ENCODE peak calls at places on chromosomes 5 and 9, in nine cellular contexts. I is tibial nerve, Y is psoas muscle, B is heart left ventricle, O is PC-3, U is fibroblast of pulmonary artery, D is bronchial epithelial cell, V is astrocyte of the spinal cord, T is ovary. C is an unnamed sample.

GRCh38 chr9:93397664-93398381 is 53.7 kb upstream of the FAM120A start:
- DNase-seq in I (no peak), Y (no peak), B (no peak), O (peak), U (peak), D (peak), V (no peak), T (no peak), C (peak)

GRCh38 chr9:128082173-128082572 is 14.1 kb downstream of the SLC25A25 start:
- DNase-seq in I (no peak), Y (no peak), B (no peak), O (peak), U (no peak), D (peak), V (no peak), T (no peak), C (peak)

GRCh38 chr9:26426732-26427131 is 465.9 kb downstream of the CAAP1 start:
- DNase-seq in I (no peak), Y (no peak), B (no peak), O (no peak), U (no peak), D (no peak), V (no peak), T (no peak), C (no peak)

GRCh38 chr5:66680227-66680626 is 84.0 kb downstream of the MAST4 start:
- DNase-seq in I (no peak), Y (no peak), B (no peak), O (no peak), U (no peak), D (no peak), V (no peak), T (no peak), C (no peak)

GRCh38 chr9:110135858-110136257 is 72.1 kb downstream of the C9orf152 start:
- DNase-seq in I (no peak), Y (no peak), B (no peak), O (peak), U (no peak), D (no peak), V (no peak), T (no peak), C (no peak)

GRCh38 chr9:94867281-94867841 is 140.9 kb downstream of the AOPEP start:
- DNase-seq in I (peak), Y (peak), B (peak), O (peak), U (peak), D (peak), V (peak), T (peak), C (peak)

GRCh38 chr9:98081477-98082219 is 25.1 kb downstream of the NANS start:
- DNase-seq in I (no peak), Y (no peak), B (no peak), O (peak), U (peak), D (peak), V (no peak), T (no peak), C (peak)

GRCh38 chr9:113653746-113654604 is 190.4 kb downstream of the RGS3 start:
- DNase-seq in I (no peak), Y (no peak), B (no peak), O (no peak), U (no peak), D (no peak), V (no peak), T (no peak), C (no peak)

GRCh38 chr9:127162046-127162445 is 39.6 kb upstream of the ANGPTL2 start:
- DNase-seq in I (no peak), Y (no peak), B (peak), O (peak), U (no peak), D (no peak), V (no peak), T (peak), C (peak)

GRCh38 chr9:134781895-134782294 is 98.7 kb upstream of the FCN2 start:
- DNase-seq in I (no peak), Y (no peak), B (no peak), O (no peak), U (no peak), D (no peak), V (no peak), T (no peak), C (no peak)

GRCh38 chr9:94576131-94576530 is 17.5 kb downstream of the FBP2 start:
- DNase-seq in I (no peak), Y (no peak), B (no peak), O (no peak), U (no peak), D (no peak), V (no peak), T (no peak), C (no peak)

GRCh38 chr9:89732952-89733349 is 128.1 kb downstream of the GADD45G start:
- DNase-seq in I (no peak), Y (no peak), B (no peak), O (no peak), U (no peak), D (no peak), V (no peak), T (peak), C (no peak)

GRCh38 chr9:89731262-89731980 is 126.6 kb downstream of the GADD45G start:
- DNase-seq in I (no peak), Y (no peak), B (no peak), O (no peak), U (no peak), D (no peak), V (no peak), T (no peak), C (no peak)

GRCh38 chr9:89732295-89732951 is 127.6 kb downstream of the GADD45G start:
- DNase-seq in I (no peak), Y (no peak), B (no peak), O (peak), U (peak), D (peak), V (no peak), T (peak), C (peak)

GRCh38 chr9:89730715-89731114 is 125.9 kb downstream of the GADD45G start:
- DNase-seq in I (no peak), Y (no peak), B (no peak), O (no peak), U (no peak), D (no peak), V (no peak), T (peak), C (no peak)

GRCh38 chr9:89729954-89730530 is 125.2 kb downstream of the GADD45G start:
- DNase-seq in I (no peak), Y (no peak), B (no peak), O (no peak), U (no peak), D (no peak), V (no peak), T (no peak), C (no peak)
- H3K4me3 ChIP-seq in I (no peak), Y (no peak), B (no peak), O (no peak), U (no peak), D (no peak), V (no peak), T (no peak), C (no peak)

GRCh38 chr5:123371575-123372179 is 51.5 kb downstream of the CEP120 start:
- DNase-seq in I (peak), Y (peak), B (peak), O (peak), U (peak), D (peak), V (no peak), T (peak), C (peak)
- TF ChIP-seq CTCF in I (peak), Y (peak), B (peak), O (peak), U (peak), D (peak), V (peak), T (no peak), C (peak)

GRCh38 chr5:134551891-134552290 is 26.4 kb downstream of the JADE2 start:
- DNase-seq in I (no peak), Y (no peak), B (no peak), O (peak), U (no peak), D (peak), V (peak), T (no peak), C (peak)

GRCh38 chr5:134547999-134548626 is 22.6 kb downstream of the JADE2 start:
- DNase-seq in I (no peak), Y (no peak), B (no peak), O (no peak), U (no peak), D (no peak), V (no peak), T (no peak), C (no peak)

GRCh38 chr5:134552301-134552700 is 26.8 kb downstream of the JADE2 start:
- DNase-seq in I (no peak), Y (no peak), B (peak), O (peak), U (peak), D (peak), V (peak), T (peak), C (peak)

GRCh38 chr5:134549714-134550113 is 24.2 kb downstream of the JADE2 start:
- DNase-seq in I (no peak), Y (no peak), B (no peak), O (peak), U (peak), D (peak), V (peak), T (no peak), C (peak)

DNA sequence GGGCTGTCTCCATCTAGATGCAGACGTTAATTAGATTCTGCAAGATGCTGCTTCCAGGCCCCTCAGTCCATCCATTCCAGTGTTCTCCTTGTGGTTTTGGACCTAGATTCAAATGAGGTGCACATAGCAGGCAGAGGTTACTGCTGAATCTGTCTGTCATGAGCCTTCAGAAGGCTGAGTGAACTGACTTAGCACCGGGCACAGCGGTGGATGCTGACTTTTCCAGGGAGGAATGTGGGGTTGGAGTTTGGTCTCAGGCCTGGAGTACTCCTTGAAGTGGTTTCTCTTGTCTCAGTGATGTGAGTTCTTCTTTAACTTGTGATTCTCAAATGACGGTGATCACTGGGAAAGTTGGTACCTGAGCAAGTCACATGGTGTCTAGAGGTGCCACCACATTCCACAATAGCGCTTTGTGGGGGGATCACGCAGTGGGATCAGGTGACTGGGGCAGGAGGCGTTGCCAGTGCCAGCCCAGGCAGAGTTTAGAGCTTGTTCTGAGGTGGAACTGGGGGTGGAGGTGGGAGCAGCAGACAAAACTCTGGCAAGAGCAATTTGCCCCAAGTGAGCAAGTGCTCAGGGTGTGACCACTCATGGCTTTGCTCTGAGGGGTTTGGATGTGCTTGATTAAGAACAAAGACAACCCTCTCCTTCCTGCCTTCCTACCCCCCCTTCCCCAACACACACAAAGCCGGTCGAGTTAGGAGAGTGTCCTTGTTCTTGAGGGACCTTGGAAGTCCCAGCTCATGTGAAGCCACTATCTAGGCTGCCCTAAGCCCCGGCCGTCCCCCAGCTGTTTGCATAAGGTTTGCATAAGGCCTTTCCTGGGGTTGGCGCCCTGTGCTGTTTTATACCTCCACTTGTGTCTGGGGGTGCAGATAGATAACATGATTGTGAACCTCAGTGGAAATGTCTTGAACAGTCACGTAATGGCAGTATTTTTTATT is 25.1 kb downstream of the JADE2 start:
- DNase-seq in I (no peak), Y (no peak), B (no peak), O (no peak), U (no peak), D (no peak), V (peak), T (no peak), C (no peak)
- H3K4me3 ChIP-seq in I (no peak), Y (no peak), B (no peak), O (no peak), U (no peak), D (no peak), V (no peak), T (no peak), C (no peak)

DNA sequence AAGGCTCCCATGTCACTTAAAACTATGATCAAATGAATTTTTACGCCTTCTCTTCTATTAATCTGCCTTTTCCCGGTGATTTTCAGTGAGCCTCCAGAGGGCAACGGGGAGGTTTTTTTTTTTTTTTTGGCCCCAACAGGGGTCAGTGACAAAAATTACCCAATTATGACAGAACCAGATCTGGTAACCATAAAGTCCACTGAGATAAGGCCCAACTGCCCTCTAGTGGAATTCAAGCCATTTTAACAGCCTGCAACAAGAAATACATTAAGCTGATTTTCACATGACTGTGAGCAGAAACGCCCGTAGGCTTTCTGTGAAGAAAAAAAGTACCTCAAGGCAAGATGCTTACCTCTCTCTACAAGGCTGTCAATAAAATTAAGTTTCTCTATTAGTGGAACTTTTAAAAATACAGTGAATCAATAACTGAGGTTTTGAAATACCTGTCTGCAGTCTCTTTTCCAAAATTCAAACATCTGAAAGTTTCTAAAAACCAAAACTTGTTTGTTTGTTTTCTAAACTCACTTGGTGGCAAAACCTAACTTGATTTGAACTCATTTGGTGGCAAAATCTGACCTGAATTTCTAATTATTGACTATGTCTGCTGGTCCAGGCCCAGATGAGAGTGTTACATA is 49.7 kb upstream of the FST start:
- DNase-seq in I (no peak), Y (no peak), B (no peak), O (peak), U (peak), D (peak), V (peak), T (no peak), C (peak)
- TF ChIP-seq CTCF in I (peak), Y (peak), B (peak), O (peak), U (peak), D (peak), V (peak), T (no peak), C (peak)

DNA sequence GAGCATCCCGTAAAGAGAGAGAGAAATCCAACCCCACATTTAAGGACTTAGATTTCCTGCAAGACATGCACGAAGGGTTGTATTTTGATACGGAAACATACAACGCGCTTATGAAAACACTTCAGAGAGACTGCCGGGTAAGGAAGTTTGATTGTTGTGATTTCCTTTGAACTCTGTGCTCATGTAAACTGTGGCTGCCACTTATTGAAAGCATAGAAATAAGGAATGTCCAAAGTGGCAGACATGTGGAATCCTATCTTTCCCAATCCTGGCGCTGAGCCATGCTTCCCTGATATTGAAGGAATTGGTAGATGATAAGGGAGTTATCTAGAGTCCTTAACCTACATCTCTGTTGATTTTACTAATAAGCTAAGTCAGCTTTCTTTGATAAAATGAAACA is 119.4 kb downstream of the PRKACG start:
- DNase-seq in I (no peak), Y (no peak), B (no peak), O (no peak), U (no peak), D (no peak), V (no peak), T (no peak), C (no peak)
- H3K4me3 ChIP-seq in I (no peak), Y (no peak), B (no peak), O (no peak), U (no peak), D (no peak), V (no peak), T (no peak), C (no peak)

DNA sequence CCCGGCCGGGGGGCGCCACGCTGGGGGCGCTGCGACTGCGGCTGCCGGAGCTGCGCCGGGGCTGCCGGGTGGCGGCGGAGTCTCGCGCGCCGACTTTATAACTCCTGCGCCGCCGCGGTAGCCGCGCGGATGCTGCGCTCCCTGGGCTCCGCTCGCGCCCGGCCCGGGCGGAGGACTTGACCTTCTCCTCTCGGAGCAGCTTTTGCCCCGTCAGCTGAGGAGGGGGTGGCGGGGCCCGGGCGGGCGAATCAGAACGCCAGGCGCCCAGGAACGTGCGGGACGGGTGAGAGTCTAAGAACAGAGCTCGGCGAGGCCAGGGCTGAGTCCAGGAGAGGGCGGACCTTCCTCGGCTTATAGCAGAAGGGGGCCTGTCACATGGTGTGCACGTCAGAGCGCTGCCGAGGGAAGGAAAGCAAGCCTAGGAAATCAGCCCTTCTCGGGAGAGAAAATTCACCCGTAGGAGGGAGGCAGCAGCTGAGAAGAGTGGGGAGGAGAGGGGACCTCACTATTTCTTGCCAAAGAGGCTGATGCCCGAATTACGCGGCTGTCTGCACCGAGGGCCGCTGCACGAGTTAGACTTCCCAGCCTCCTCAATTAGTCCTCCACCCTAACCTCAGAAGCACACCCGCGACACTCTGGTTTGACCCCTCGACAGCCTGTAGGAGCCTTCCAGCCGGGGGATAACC is at the start of gene FOXD1:
- DNase-seq in I (peak), Y (peak), B (peak), O (peak), U (peak), D (peak), V (peak), T (peak), C (peak)
- TF ChIP-seq CTCF in I (no peak), Y (no peak), B (no peak), O (no peak), U (no peak), D (no peak), V (peak), T (no peak), C (no peak)

GRCh38 chr9:137028281-137029057 is 432 bp upstream of the ABCA2 start:
- DNase-seq in I (no peak), Y (peak), B (peak), O (peak), U (peak), D (peak), V (no peak), T (no peak), C (peak)

GRCh38 chr9:137030528-137030927 is 1.4 kb downstream of the FUT7 start:
- DNase-seq in I (no peak), Y (peak), B (no peak), O (no peak), U (no peak), D (no peak), V (no peak), T (no peak), C (no peak)

GRCh38 chr9:137028013-137028280 is at the start of gene ABCA2:
- DNase-seq in I (no peak), Y (no peak), B (no peak), O (no peak), U (peak), D (no peak), V (no peak), T (peak), C (no peak)

GRCh38 chr9:137030006-137030405 is 1.9 kb downstream of the FUT7 start:
- DNase-seq in I (no peak), Y (peak), B (no peak), O (no peak), U (no peak), D (no peak), V (no peak), T (no peak), C (no peak)

DNA sequence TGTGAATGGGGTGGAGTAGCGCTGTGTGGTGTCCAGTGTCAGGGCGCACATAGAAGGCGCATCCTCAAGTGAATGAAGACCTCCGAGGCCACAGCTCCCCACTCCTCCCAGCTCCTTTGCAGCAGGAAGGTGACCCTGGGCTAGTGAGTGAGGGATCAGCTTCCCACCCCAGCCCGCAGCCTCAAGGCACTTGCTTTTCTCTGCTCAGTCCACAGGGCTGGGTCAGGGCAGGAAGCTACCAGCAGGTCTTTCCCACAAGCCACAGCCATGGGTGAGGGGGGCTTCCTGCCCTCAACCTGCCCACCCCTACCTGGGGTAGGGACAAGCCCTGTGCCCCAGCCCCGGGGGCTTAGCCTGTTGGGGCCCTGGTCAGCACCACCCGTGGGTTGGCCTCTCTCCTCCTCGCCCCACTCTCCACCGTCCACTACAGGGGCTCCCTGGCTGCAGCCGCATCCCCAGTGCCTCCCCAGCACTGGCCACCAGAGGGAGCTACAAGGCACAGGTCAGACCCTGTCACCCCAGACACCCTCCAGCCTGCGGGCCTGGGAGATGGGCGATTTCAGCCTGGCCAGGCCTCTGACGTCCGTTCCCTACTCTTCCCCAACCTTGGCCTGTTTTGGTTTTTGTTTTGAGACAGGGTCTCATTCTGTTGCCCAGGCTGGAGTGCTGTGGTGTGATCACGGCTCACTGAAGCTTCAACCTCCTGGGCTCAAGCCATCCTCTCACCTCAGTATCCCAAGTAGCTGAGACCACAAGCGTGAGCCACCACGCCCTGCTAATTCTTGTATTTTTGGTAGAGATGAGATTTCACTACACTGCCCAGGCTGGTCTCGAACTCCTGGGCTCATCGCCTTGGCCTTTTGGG is 1.3 kb upstream of the ABCA2 start:
- DNase-seq in I (peak), Y (peak), B (peak), O (peak), U (peak), D (peak), V (no peak), T (peak), C (peak)
- H3K4me3 ChIP-seq in I (peak), Y (peak), B (peak), O (peak), U (no peak), D (peak), V (no peak), T (peak), C (peak)

GRCh38 chr5:129096382-129096991 is 1.9 kb downstream of the ISOC1 start:
- DNase-seq in I (no peak), Y (no peak), B (no peak), O (peak), U (peak), D (no peak), V (no peak), T (no peak), C (peak)
- TF ChIP-seq CTCF in I (no peak), Y (no peak), B (no peak), O (peak), U (peak), D (peak), V (no peak), T (no peak), C (peak)

GRCh38 chr5:154485092-154485491 is 7.1 kb upstream of the HAND1 start:
- DNase-seq in I (no peak), Y (no peak), B (no peak), O (no peak), U (no peak), D (no peak), V (no peak), T (no peak), C (no peak)
- H3K4me3 ChIP-seq in I (no peak), Y (no peak), B (no peak), O (no peak), U (no peak), D (no peak), V (no peak), T (no peak), C (no peak)

C was measured in epithelial cell of esophagus.